ENCODE peak calls at places on chromosome 17, in five cellular contexts. J is thyroid gland; X is GOT3; Z is amniotic epithelial cell; N is activated gamma-delta T cell treated with anti-CD3 and anti-CD28 coated beads, Interleukin-2, amount 50 U/mL, for 16 hours. A is an unnamed sample.

GRCh38 chr17:76659928-76660614 is 16.5 kb upstream of the ST6GALNAC1 start:
- DNase-seq in X (no peak), N (no peak), J (peak; percentile 93), Z (peak; percentile 76), A (no peak)

GRCh38 chr17:44069974-44070454 is 521 bp upstream of the G6PC3 start:
- DNase-seq in Z (peak; percentile 58), N (no peak), X (no peak), J (peak; percentile 24), A (no peak)

GRCh38 chr17:40364121-40364861 is at the start of gene GJD3:
- DNase-seq in J (no peak), X (no peak), Z (no peak), N (no peak), A (no peak)

GRCh38 chr17:56635640-56636039 is 42.1 kb downstream of the NOG start:
- DNase-seq in Z (no peak), J (no peak), N (no peak), X (no peak), A (no peak)

GRCh38 chr17:30808785-30809286 is 15.7 kb downstream of the CRLF3 start:
- DNase-seq in N (no peak), J (no peak), X (no peak), Z (no peak), A (no peak)

GRCh38 chr17:57372156-57372555 is 115.8 kb downstream of the MSI2 start:
- DNase-seq in Z (peak; percentile 78), J (no peak), N (no peak), X (no peak), A (no peak)

GRCh38 chr17:28612936-28613872 is 781 bp downstream of the RSKR start:
- DNase-seq in J (peak; percentile 48), N (peak; percentile 20), X (no peak), Z (peak; percentile 41), A (no peak)

GRCh38 chr17:78671607-78672404 is 94.6 kb upstream of the DNAH17 start:
- DNase-seq in N (no peak), J (no peak), Z (peak; percentile 87), X (no peak), A (no peak)